ENCODE peak calls at places on chromosomes 11 and 22, in nine cellular contexts. Y, V, G, T, S, E, W, C and F are unnamed samples.

GRCh38 chr11:105612766-105613165 is 2.9 kb downstream of the GRIA4 start:
- DNase-seq in Y (no peak), V (no peak), G (no peak), T (no peak), S (no peak), E (no peak), W (no peak), C (no peak), F (no peak)

GRCh38 chr22:33883961-33884808 is 36.1 kb downstream of the LARGE1 start:
- DNase-seq in Y (no peak), V (no peak), G (no peak), T (no peak), S (no peak), E (no peak), W (no peak), C (no peak), F (no peak)

GRCh38 chr11:62627718-62628117 is 5.9 kb upstream of the B3GAT3 start:
- DNase-seq in Y (no peak), V (no peak), G (no peak), T (no peak), S (no peak), E (no peak), W (no peak), C (no peak), F (no peak)

GRCh38 chr22:34414467-34415440 is 494.5 kb upstream of the LARGE1 start:
- DNase-seq in Y (peak; percentile 12), V (no peak), G (no peak), T (peak; percentile 14), S (no peak), E (peak; percentile 87), W (peak; percentile 0), C (peak; percentile 65), F (no peak)

GRCh38 chr22:34986461-34986977 is 79.4 kb upstream of the ISX start:
- DNase-seq in Y (no peak), V (no peak), G (no peak), T (no peak), S (no peak), E (no peak), W (no peak), C (no peak), F (no peak)

GRCh38 chr11:66976925-66977324 is 1.8 kb downstream of the C11orf86 start:
- DNase-seq in Y (no peak), V (no peak), G (no peak), T (no peak), S (no peak), E (no peak), W (no peak), C (no peak), F (no peak)

GRCh38 chr11:396948-397548 is 3.0 kb downstream of the PKP3 start:
- DNase-seq in Y (peak; percentile 92), V (no peak), G (peak; percentile 44), T (no peak), S (peak; percentile 56), E (no peak), W (no peak), C (no peak), F (no peak)

GRCh38 chr22:19761022-19761499 is 483 bp downstream of the TBX1 start:
- DNase-seq in Y (no peak), V (no peak), G (no peak), T (no peak), S (no peak), E (no peak), W (no peak), C (no peak), F (no peak)

GRCh38 chr11:133300666-133301065 is 231.6 kb downstream of the OPCML start:
- DNase-seq in Y (no peak), V (no peak), G (no peak), T (no peak), S (no peak), E (no peak), W (no peak), C (no peak), F (no peak)

GRCh38 chr11:76810151-76810853 is 27.1 kb downstream of the TSKU start:
- DNase-seq in Y (no peak), V (no peak), G (no peak), T (no peak), S (no peak), E (no peak), W (no peak), C (peak; percentile 19), F (no peak)

GRCh38 chr11:84316866-84317560 is 1030.8 kb upstream of the CCDC90B start:
- DNase-seq in Y (no peak), V (no peak), G (no peak), T (no peak), S (no peak), E (peak; percentile 21), W (peak; percentile 88), C (no peak), F (no peak)

GRCh38 chr22:24845036-24845918 is 39.3 kb downstream of the SGSM1 start:
- DNase-seq in Y (no peak), V (no peak), G (no peak), T (no peak), S (peak; percentile 6), E (no peak), W (no peak), C (no peak), F (peak; percentile 1)

GRCh38 chr11:27088353-27088752 is 47.7 kb downstream of the BBOX1 start:
- DNase-seq in Y (no peak), V (no peak), G (no peak), T (no peak), S (no peak), E (no peak), W (peak; percentile 22), C (no peak), F (no peak)

GRCh38 chr11:690738-691633 is 4.0 kb downstream of the DEAF1 start:
- DNase-seq in Y (no peak), V (no peak), G (peak; percentile 33), T (no peak), S (no peak), E (no peak), W (peak; percentile 66), C (no peak), F (no peak)

GRCh38 chr11:77371646-77372045 is 70.2 kb upstream of the GDPD4 start:
- DNase-seq in Y (no peak), V (no peak), G (no peak), T (no peak), S (no peak), E (no peak), W (no peak), C (no peak), F (no peak)

GRCh38 chr22:49838771-49839717 is 11.4 kb upstream of the BRD1 start:
- DNase-seq in Y (peak; percentile 68), V (peak; percentile 58), G (peak; percentile 92), T (no peak), S (peak; percentile 81), E (no peak), W (no peak), C (no peak), F (no peak)

GRCh38 chr11:29333993-29334780 is 682.6 kb downstream of the KCNA4 start:
- DNase-seq in Y (no peak), V (no peak), G (no peak), T (peak; percentile 63), S (no peak), E (peak; percentile 18), W (peak; percentile 6), C (peak; percentile 34), F (no peak)

GRCh38 chr22:39490135-39490798 is 11.8 kb upstream of the MIEF1 start:
- DNase-seq in Y (peak; percentile 95), V (peak; percentile 52), G (peak; percentile 78), T (peak; percentile 71), S (peak; percentile 54), E (peak; percentile 56), W (peak; percentile 88), C (peak; percentile 31), F (no peak)

GRCh38 chr11:69658606-69659450 is 16.3 kb downstream of the LTO1 start:
- DNase-seq in Y (no peak), V (no peak), G (no peak), T (no peak), S (no peak), E (no peak), W (no peak), C (no peak), F (no peak)

GRCh38 chr11:134272381-134273316 is 3.5 kb upstream of the GLB1L3 start:
- DNase-seq in Y (no peak), V (no peak), G (no peak), T (no peak), S (no peak), E (no peak), W (no peak), C (no peak), F (no peak)

GRCh38 chr11:119696378-119697157 is 32.4 kb downstream of the NECTIN1 start:
- DNase-seq in Y (no peak), V (no peak), G (no peak), T (no peak), S (no peak), E (no peak), W (no peak), C (peak; percentile 79), F (no peak)

GRCh38 chr11:128868851-128869671 is 2.0 kb upstream of the KCNJ1 start:
- DNase-seq in Y (no peak), V (no peak), G (peak; percentile 25), T (no peak), S (no peak), E (no peak), W (no peak), C (no peak), F (no peak)

GRCh38 chr11:34331329-34331728 is 26.5 kb downstream of the ABTB2 start:
- DNase-seq in Y (no peak), V (no peak), G (no peak), T (no peak), S (no peak), E (no peak), W (no peak), C (peak; percentile 45), F (no peak)

GRCh38 chr22:20403779-20404140 is 9.8 kb downstream of the ZNF74 start:
- DNase-seq in Y (no peak), V (no peak), G (no peak), T (no peak), S (no peak), E (no peak), W (no peak), C (no peak), F (no peak)

GRCh38 chr11:2797741-2798361 is 87.7 kb downstream of the CDKN1C start:
- DNase-seq in Y (no peak), V (no peak), G (no peak), T (no peak), S (peak; percentile 1), E (no peak), W (no peak), C (no peak), F (no peak)

GRCh38 chr11:116935089-116935488 is 97.7 kb upstream of the APOA1 start:
- DNase-seq in Y (no peak), V (no peak), G (no peak), T (no peak), S (no peak), E (no peak), W (no peak), C (no peak), F (no peak)

GRCh38 chr11:3686751-3687150 is 15.6 kb upstream of the CHRNA10 start:
- DNase-seq in Y (no peak), V (no peak), G (no peak), T (no peak), S (no peak), E (no peak), W (no peak), C (no peak), F (no peak)

GRCh38 chr11:10807629-10808552 is 835 bp downstream of the EIF4G2 start:
- DNase-seq in Y (no peak), V (peak; percentile 28), G (peak; percentile 49), T (no peak), S (peak; percentile 37), E (peak; percentile 35), W (peak; percentile 71), C (peak; percentile 24), F (no peak)

GRCh38 chr11:16924826-16925494 is 89.3 kb downstream of the PLEKHA7 start:
- DNase-seq in Y (peak; percentile 30), V (no peak), G (no peak), T (no peak), S (no peak), E (peak; percentile 48), W (no peak), C (peak; percentile 96), F (no peak)

GRCh38 chr22:23847991-23848864 is 9.4 kb upstream of the DERL3 start:
- DNase-seq in Y (no peak), V (no peak), G (no peak), T (no peak), S (no peak), E (no peak), W (no peak), C (no peak), F (no peak)

GRCh38 chr11:27218498-27219038 is 144.4 kb downstream of the CCDC34 start:
- DNase-seq in Y (no peak), V (no peak), G (no peak), T (peak; percentile 7), S (no peak), E (no peak), W (no peak), C (no peak), F (peak; percentile 96)